ENCODE peak calls at places on chromosomes 7 and 10, in five cellular contexts. M is mesothelial cell of epicardium, O is NAMALWA, A is astrocyte of the spinal cord, J is HCEC 1CT. H is an unnamed sample.

GRCh38 chr10:34816067-34817002 is 1.2 kb upstream of the PARD3 start:
- DNase-seq in A (peak), O (no peak), J (peak), M (peak), H (no peak)

GRCh38 chr7:98840604-98841508 is 29.0 kb downstream of the TMEM130 start:
- DNase-seq in J (peak), A (peak), M (no peak), O (no peak), H (no peak)

GRCh38 chr10:70324951-70325781 is 41.4 kb upstream of the NPFFR1 start:
- DNase-seq in M (no peak), O (no peak), J (no peak), A (no peak), H (no peak)

GRCh38 chr7:155773531-155773930 is 38.7 kb downstream of the SHH start:
- DNase-seq in J (no peak), A (no peak), O (no peak), M (no peak), H (no peak)

GRCh38 chr7:116525298-116525912 is 569 bp downstream of the CAV1 start:
- DNase-seq in O (no peak), A (no peak), J (no peak), M (peak), H (no peak)

GRCh38 chr10:110704906-110705476 is 60.9 kb downstream of the RBM20 start:
- DNase-seq in M (no peak), J (no peak), A (peak), O (no peak), H (no peak)

GRCh38 chr10:120457431-120458172 is 575 bp downstream of the PLPP4 start:
- DNase-seq in A (peak), J (no peak), O (no peak), M (no peak), H (no peak)

GRCh38 chr7:140654661-140655060 is 14.0 kb upstream of the DENND2A start:
- DNase-seq in J (no peak), O (no peak), M (no peak), A (no peak), H (no peak)

GRCh38 chr7:157032128-157032527 is 21.7 kb upstream of the MNX1 start:
- DNase-seq in M (no peak), J (no peak), A (no peak), O (no peak), H (no peak)

GRCh38 chr7:132655071-132655761 is 78.9 kb upstream of the PLXNA4 start:
- DNase-seq in M (no peak), O (no peak), A (peak), J (no peak), H (no peak)

GRCh38 chr10:103451091-103451801 is 924 bp downstream of the CALHM2 start:
- DNase-seq in M (no peak), J (peak), O (no peak), A (no peak), H (peak)

GRCh38 chr10:13110908-13111307 is 10.9 kb downstream of the OPTN start:
- DNase-seq in A (no peak), J (no peak), O (no peak), M (no peak), H (no peak)

GRCh38 chr7:27606270-27607209 is 56.1 kb downstream of the HIBADH start:
- DNase-seq in O (no peak), M (no peak), J (peak), A (peak), H (no peak)

GRCh38 chr10:51389415-51390342 is 309.7 kb downstream of the CSTF2T start:
- DNase-seq in O (peak), A (peak), J (peak), M (no peak), H (no peak)

GRCh38 chr7:94510582-94511456 is 1.2 kb downstream of the CASD1 start:
- DNase-seq in O (peak), A (peak), J (peak), M (no peak), H (peak)

GRCh38 chr10:43204394-43204942 is 62.4 kb downstream of the RASGEF1A start:
- DNase-seq in J (no peak), O (no peak), M (no peak), A (no peak), H (no peak)

GRCh38 chr10:95837368-95837776 is 70.4 kb upstream of the CC2D2B start:
- DNase-seq in M (no peak), A (no peak), J (no peak), O (no peak), H (no peak)

GRCh38 chr10:12902135-12902572 is 99.4 kb downstream of the CCDC3 start:
- DNase-seq in A (peak), O (peak), J (peak), M (peak), H (peak)

GRCh38 chr10:103763374-103764202 is 91.8 kb downstream of the SH3PXD2A start:
- DNase-seq in M (no peak), O (peak), J (no peak), A (peak), H (no peak)

GRCh38 chr7:55022618-55022985 is 3.8 kb downstream of the EGFR start:
- DNase-seq in O (no peak), M (no peak), A (no peak), J (peak), H (no peak)

GRCh38 chr7:16524332-16524731 is 2.3 kb upstream of the LRRC72 start:
- DNase-seq in M (no peak), O (no peak), J (no peak), A (no peak), H (no peak)

GRCh38 chr7:157077986-157078644 is 60.6 kb upstream of the UBE3C start:
- DNase-seq in O (no peak), J (no peak), M (no peak), A (no peak), H (no peak)

GRCh38 chr7:3561908-3562307 is 260.9 kb downstream of the SDK1 start:
- DNase-seq in A (no peak), J (no peak), O (no peak), M (no peak), H (peak)

GRCh38 chr7:50497068-50497642 is 47.0 kb upstream of the FIGNL1 start:
- DNase-seq in A (peak), O (no peak), J (peak), M (no peak), H (no peak)

GRCh38 chr10:8137726-8138125 is 83.2 kb downstream of the GATA3 start:
- DNase-seq in M (no peak), A (no peak), J (no peak), O (no peak), H (no peak)

GRCh38 chr10:70162892-70163201 is 7.5 kb downstream of the SAR1A start:
- DNase-seq in M (no peak), J (no peak), O (no peak), A (no peak), H (no peak)

GRCh38 chr7:43758861-43759683 is 592 bp downstream of the BLVRA start:
- DNase-seq in A (peak), J (peak), O (no peak), M (peak), H (peak)

GRCh38 chr7:64099656-64100531 is 54.7 kb downstream of the ZNF727 start:
- DNase-seq in O (no peak), M (no peak), J (no peak), A (no peak), H (no peak)

GRCh38 chr7:123628829-123629228 is 26.8 kb upstream of the LMOD2 start:
- DNase-seq in O (no peak), A (no peak), J (no peak), M (no peak), H (no peak)

GRCh38 chr7:92698237-92698841 is 108.1 kb upstream of the FAM133B start:
- DNase-seq in O (no peak), M (peak), A (peak), J (peak), H (no peak)

GRCh38 chr7:34058791-34059550 is 153.6 kb downstream of the BMPER start:
- DNase-seq in J (peak), O (no peak), M (no peak), A (no peak), H (no peak)

H was measured in SHP77.